ENCODE peak calls at places on chromosomes 6 and 20, in five cellular contexts. One of them, this sample, is unnamed.

GRCh38 chr20:5680227-5680626 is 70.0 kb upstream of the SHLD1 start:
- DNase-seq in neural progenitor cell: no peak
- DNase-seq in HCT116: no peak
- DNase-seq in OCI-LY7: no peak
- DNase-seq in GM23338: no peak
- DNase-seq in this sample: peak; percentile 19

GRCh38 chr6:158004696-158005095 is 23.0 kb downstream of the SYNJ2 start:
- DNase-seq in neural progenitor cell: no peak
- DNase-seq in HCT116: no peak
- DNase-seq in OCI-LY7: no peak
- DNase-seq in GM23338: no peak
- DNase-seq in this sample: no peak

GRCh38 chr6:88725111-88725711 is 238.2 kb downstream of the RNGTT start:
- DNase-seq in neural progenitor cell: peak; percentile 77
- DNase-seq in HCT116: no peak
- DNase-seq in OCI-LY7: peak; percentile 18
- DNase-seq in GM23338: peak; percentile 96
- DNase-seq in this sample: peak; percentile 28

GRCh38 chr6:18155864-18156396 is 708 bp downstream of the KDM1B start:
- DNase-seq in neural progenitor cell: peak; percentile 78
- DNase-seq in HCT116: peak; percentile 80
- DNase-seq in OCI-LY7: peak; percentile 91
- DNase-seq in GM23338: peak; percentile 95
- DNase-seq in this sample: peak; percentile 57

GRCh38 chr20:51563597-51564332 is 21.2 kb upstream of the NFATC2 start:
- DNase-seq in neural progenitor cell: peak; percentile 67
- DNase-seq in HCT116: peak; percentile 51
- DNase-seq in OCI-LY7: no peak
- DNase-seq in GM23338: peak; percentile 79
- DNase-seq in this sample: peak; percentile 90

GRCh38 chr20:50713677-50714101 is 17.7 kb upstream of the PARD6B start:
- DNase-seq in neural progenitor cell: peak; percentile 49
- DNase-seq in HCT116: no peak
- DNase-seq in OCI-LY7: no peak
- DNase-seq in GM23338: peak; percentile 78
- DNase-seq in this sample: peak; percentile 62

GRCh38 chr20:38226553-38226952 is 34.0 kb downstream of the KIAA1755 start:
- DNase-seq in neural progenitor cell: no peak
- DNase-seq in HCT116: no peak
- DNase-seq in OCI-LY7: no peak
- DNase-seq in GM23338: no peak
- DNase-seq in this sample: no peak

GRCh38 chr6:127950566-127951141 is 49.8 kb upstream of the THEMIS start:
- DNase-seq in neural progenitor cell: no peak
- DNase-seq in HCT116: no peak
- DNase-seq in OCI-LY7: no peak
- DNase-seq in GM23338: no peak
- DNase-seq in this sample: no peak

GRCh38 chr6:54719633-54720032 is 126.9 kb upstream of the FAM83B start:
- DNase-seq in neural progenitor cell: peak; percentile 31
- DNase-seq in HCT116: no peak
- DNase-seq in OCI-LY7: no peak
- DNase-seq in GM23338: no peak
- DNase-seq in this sample: no peak

GRCh38 chr6:67394254-67394653 is 1240.8 kb upstream of the ADGRB3 start:
- DNase-seq in neural progenitor cell: no peak
- DNase-seq in HCT116: no peak
- DNase-seq in OCI-LY7: no peak
- DNase-seq in GM23338: no peak
- DNase-seq in this sample: no peak

GRCh38 chr6:108565091-108565766 is 4.5 kb downstream of the FOXO3 start:
- DNase-seq in neural progenitor cell: no peak
- DNase-seq in HCT116: no peak
- DNase-seq in OCI-LY7: peak; percentile 94
- DNase-seq in GM23338: no peak
- DNase-seq in this sample: peak; percentile 24

GRCh38 chr20:43746344-43747137 is 19.7 kb upstream of the GTSF1L start:
- DNase-seq in neural progenitor cell: no peak
- DNase-seq in HCT116: no peak
- DNase-seq in OCI-LY7: no peak
- DNase-seq in GM23338: no peak
- DNase-seq in this sample: no peak

GRCh38 chr20:43750774-43751166 is 24.0 kb upstream of the GTSF1L start:
- DNase-seq in neural progenitor cell: no peak
- DNase-seq in HCT116: no peak
- DNase-seq in OCI-LY7: no peak
- DNase-seq in GM23338: no peak
- DNase-seq in this sample: no peak

GRCh38 chr20:43744966-43745733 is 18.3 kb upstream of the GTSF1L start:
- DNase-seq in neural progenitor cell: peak; percentile 36
- DNase-seq in HCT116: no peak
- DNase-seq in OCI-LY7: peak; percentile 58
- DNase-seq in GM23338: no peak
- DNase-seq in this sample: no peak

GRCh38 chr20:43749734-43750294 is 23.0 kb upstream of the GTSF1L start:
- DNase-seq in neural progenitor cell: peak; percentile 82
- DNase-seq in HCT116: peak; percentile 29
- DNase-seq in OCI-LY7: peak; percentile 73
- DNase-seq in GM23338: peak; percentile 85
- DNase-seq in this sample: peak; percentile 75

GRCh38 chr20:43748274-43748673 is 21.5 kb upstream of the GTSF1L start:
- DNase-seq in neural progenitor cell: no peak
- DNase-seq in HCT116: no peak
- DNase-seq in OCI-LY7: no peak
- DNase-seq in GM23338: no peak
- DNase-seq in this sample: peak; percentile 44
- TF ChIP-seq EZH2phosphoT487 in neural progenitor cell: no peak
- TF ChIP-seq EZH2phosphoT487 in HCT116: no peak
- TF ChIP-seq EZH2phosphoT487 in OCI-LY7: no peak
- TF ChIP-seq EZH2phosphoT487 in GM23338: no peak
- TF ChIP-seq EZH2phosphoT487 in this sample: no peak

DNA sequence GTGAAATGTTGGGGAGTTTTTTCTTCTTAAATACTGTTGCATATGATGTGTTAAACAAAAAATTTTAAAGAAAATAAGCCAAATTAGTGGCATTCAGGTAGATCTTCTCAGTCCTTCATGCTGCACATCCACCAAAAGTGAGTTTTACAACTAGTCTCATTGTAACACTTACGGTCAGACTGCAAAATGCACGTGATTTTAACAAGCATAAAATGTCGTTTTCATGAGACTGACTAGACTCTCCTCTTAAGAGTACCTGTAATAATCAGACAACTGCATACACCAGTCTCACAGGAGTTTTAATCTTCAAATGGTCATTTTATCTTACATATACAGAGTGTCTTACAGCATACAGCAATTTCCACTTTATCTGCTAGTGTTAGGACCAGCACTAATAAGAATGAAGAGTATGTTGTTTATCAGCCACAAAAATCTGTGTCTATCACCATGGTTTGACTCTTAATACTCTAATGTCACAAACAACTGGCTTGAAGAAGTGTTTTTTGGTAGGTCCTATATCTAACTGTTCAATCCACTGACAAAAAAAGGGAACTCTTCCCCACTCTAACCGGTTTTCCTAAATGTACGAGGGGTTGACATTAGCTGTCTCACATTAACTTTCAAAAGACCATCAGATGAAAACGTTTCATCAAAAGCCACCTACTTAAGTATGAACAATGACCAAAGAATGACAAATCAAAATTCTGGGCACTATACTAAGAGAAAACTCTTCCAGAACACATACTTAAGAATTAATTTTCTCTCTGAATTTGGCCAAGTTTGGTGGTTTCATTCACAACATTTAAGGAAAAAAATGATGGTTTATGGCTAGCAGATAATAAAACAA is 1.5 kb upstream of the ASF1A start:
- DNase-seq in neural progenitor cell: no peak
- DNase-seq in HCT116: no peak
- DNase-seq in OCI-LY7: peak; percentile 45
- DNase-seq in GM23338: no peak
- DNase-seq in this sample: peak; percentile 55
- TF ChIP-seq EZH2phosphoT487 in neural progenitor cell: no peak
- TF ChIP-seq EZH2phosphoT487 in HCT116: no peak
- TF ChIP-seq EZH2phosphoT487 in OCI-LY7: no peak
- TF ChIP-seq EZH2phosphoT487 in GM23338: no peak
- TF ChIP-seq EZH2phosphoT487 in this sample: no peak

GRCh38 chr20:47493954-47494293 is 7.8 kb upstream of the NCOA3 start:
- DNase-seq in neural progenitor cell: no peak
- DNase-seq in HCT116: no peak
- DNase-seq in OCI-LY7: no peak
- DNase-seq in GM23338: peak; percentile 36
- DNase-seq in this sample: no peak
- TF ChIP-seq EZH2phosphoT487 in neural progenitor cell: no peak
- TF ChIP-seq EZH2phosphoT487 in HCT116: no peak
- TF ChIP-seq EZH2phosphoT487 in OCI-LY7: no peak
- TF ChIP-seq EZH2phosphoT487 in GM23338: no peak
- TF ChIP-seq EZH2phosphoT487 in this sample: no peak

GRCh38 chr20:952196-952795 is 36.2 kb upstream of the ANGPT4 start:
- DNase-seq in neural progenitor cell: no peak
- DNase-seq in HCT116: no peak
- DNase-seq in OCI-LY7: no peak
- DNase-seq in GM23338: no peak
- DNase-seq in this sample: no peak
- TF ChIP-seq EZH2phosphoT487 in neural progenitor cell: no peak
- TF ChIP-seq EZH2phosphoT487 in HCT116: no peak
- TF ChIP-seq EZH2phosphoT487 in OCI-LY7: no peak
- TF ChIP-seq EZH2phosphoT487 in GM23338: no peak
- TF ChIP-seq EZH2phosphoT487 in this sample: no peak

GRCh38 chr6:99741092-99741491 is 134.5 kb downstream of the PRDM13 start:
- DNase-seq in neural progenitor cell: no peak
- DNase-seq in HCT116: no peak
- DNase-seq in OCI-LY7: no peak
- DNase-seq in GM23338: no peak
- DNase-seq in this sample: no peak
- TF ChIP-seq EZH2phosphoT487 in neural progenitor cell: no peak
- TF ChIP-seq EZH2phosphoT487 in HCT116: no peak
- TF ChIP-seq EZH2phosphoT487 in OCI-LY7: no peak
- TF ChIP-seq EZH2phosphoT487 in GM23338: no peak
- TF ChIP-seq EZH2phosphoT487 in this sample: no peak

This sample was measured in GM23248.